ENCODE peak calls at places on chromosome 11, in five cellular contexts. One of them, this sample, is unnamed.

GRCh38 chr11:27902981-27903624 is 202.8 kb upstream of the BDNF start:
- DNase-seq in Caco-2: no peak
- DNase-seq in D721Med: no peak
- DNase-seq in dermis blood vessel endothelial cell: no peak
- DNase-seq in amniotic stem cell: peak
- DNase-seq in this sample: no peak

GRCh38 chr11:68271023-68271780 is 571 bp downstream of the C11orf24 start:
- DNase-seq in Caco-2: peak
- DNase-seq in D721Med: peak
- DNase-seq in dermis blood vessel endothelial cell: peak
- DNase-seq in amniotic stem cell: peak
- DNase-seq in this sample: peak

GRCh38 chr11:87284306-87284705 is 246.6 kb downstream of the TMEM135 start:
- DNase-seq in Caco-2: no peak
- DNase-seq in D721Med: no peak
- DNase-seq in dermis blood vessel endothelial cell: no peak
- DNase-seq in amniotic stem cell: no peak
- DNase-seq in this sample: no peak

GRCh38 chr11:36054628-36055027 is 110.8 kb downstream of the LDLRAD3 start:
- DNase-seq in Caco-2: no peak
- DNase-seq in D721Med: no peak
- DNase-seq in dermis blood vessel endothelial cell: no peak
- DNase-seq in amniotic stem cell: no peak
- DNase-seq in this sample: no peak

GRCh38 chr11:104918113-104918824 is 20.0 kb upstream of the CASP12 start:
- DNase-seq in Caco-2: no peak
- DNase-seq in D721Med: no peak
- DNase-seq in dermis blood vessel endothelial cell: peak
- DNase-seq in amniotic stem cell: peak
- DNase-seq in this sample: no peak

GRCh38 chr11:12137938-12138731 is 27.7 kb downstream of the MICAL2 start:
- DNase-seq in Caco-2: peak
- DNase-seq in D721Med: no peak
- DNase-seq in dermis blood vessel endothelial cell: peak
- DNase-seq in amniotic stem cell: no peak
- DNase-seq in this sample: peak

GRCh38 chr11:28110108-28110838 is 2.1 kb downstream of the METTL15 start:
- DNase-seq in Caco-2: peak
- DNase-seq in D721Med: no peak
- DNase-seq in dermis blood vessel endothelial cell: peak
- DNase-seq in amniotic stem cell: peak
- DNase-seq in this sample: peak

GRCh38 chr11:46112961-46113617 is 8.2 kb downstream of the PHF21A start:
- DNase-seq in Caco-2: peak
- DNase-seq in D721Med: peak
- DNase-seq in dermis blood vessel endothelial cell: peak
- DNase-seq in amniotic stem cell: no peak
- DNase-seq in this sample: peak

GRCh38 chr11:32090774-32091370 is at the start of gene RCN1:
- DNase-seq in Caco-2: peak
- DNase-seq in D721Med: peak
- DNase-seq in dermis blood vessel endothelial cell: peak
- DNase-seq in amniotic stem cell: peak
- DNase-seq in this sample: peak